ENCODE peak calls at places on chromosomes 16 and 17, in four cellular contexts. One of them, this sample, is unnamed.
A peak's percentile ranks its signal among the peaks of the same experiment; 100 is the strongest.

GRCh38 chr16:80526418-80527061 is 14.3 kb upstream of the DYNLRB2 start:
- DNase-seq in CD8-positive, alpha-beta T cell: peak; percentile 40
- DNase-seq in A549: peak; percentile 62
- DNase-seq in OCI-LY7: peak; percentile 64
- DNase-seq in this sample: peak; percentile 64

GRCh38 chr16:89115216-89115949 is 21.7 kb downstream of the ACSF3 start:
- DNase-seq in CD8-positive, alpha-beta T cell: peak; percentile 81
- DNase-seq in A549: no peak
- DNase-seq in OCI-LY7: peak; percentile 91
- DNase-seq in this sample: no peak

GRCh38 chr17:44038604-44039007 is 23.8 kb upstream of the TMEM101 start:
- DNase-seq in CD8-positive, alpha-beta T cell: no peak
- DNase-seq in A549: no peak
- DNase-seq in OCI-LY7: no peak
- DNase-seq in this sample: no peak

GRCh38 chr16:64478258-64478906 is 643.5 kb downstream of the CDH11 start:
- DNase-seq in A549: peak; percentile 11
- DNase-seq in CD8-positive, alpha-beta T cell: no peak
- DNase-seq in OCI-LY7: no peak
- DNase-seq in this sample: no peak

GRCh38 chr17:74134991-74135390 is 68.5 kb upstream of the RPL38 start:
- DNase-seq in OCI-LY7: no peak
- DNase-seq in CD8-positive, alpha-beta T cell: no peak
- DNase-seq in A549: no peak
- DNase-seq in this sample: no peak

GRCh38 chr16:28237754-28238357 is 26.1 kb upstream of the XPO6 start:
- DNase-seq in CD8-positive, alpha-beta T cell: no peak
- DNase-seq in OCI-LY7: peak; percentile 34
- DNase-seq in A549: peak; percentile 45
- DNase-seq in this sample: no peak

GRCh38 chr17:1995321-1996242 is 29.6 kb downstream of the RTN4RL1 start:
- DNase-seq in A549: no peak
- DNase-seq in CD8-positive, alpha-beta T cell: no peak
- DNase-seq in OCI-LY7: no peak
- DNase-seq in this sample: no peak

GRCh38 chr17:3882276-3882675 is 10.6 kb downstream of the CAMKK1 start:
- DNase-seq in CD8-positive, alpha-beta T cell: no peak
- DNase-seq in A549: no peak
- DNase-seq in OCI-LY7: no peak
- DNase-seq in this sample: no peak

GRCh38 chr16:740764-741505 is at the start of gene CIAO3:
- DNase-seq in OCI-LY7: peak; percentile 96
- DNase-seq in A549: peak; percentile 93
- DNase-seq in CD8-positive, alpha-beta T cell: peak; percentile 93
- DNase-seq in this sample: peak; percentile 92

GRCh38 chr17:19752216-19753048 is 4.3 kb upstream of the ALDH3A1 start:
- DNase-seq in OCI-LY7: no peak
- DNase-seq in CD8-positive, alpha-beta T cell: no peak
- DNase-seq in A549: peak; percentile 88
- DNase-seq in this sample: no peak

GRCh38 chr17:46160169-46160568 is 33.1 kb downstream of the KANSL1 start:
- DNase-seq in A549: no peak
- DNase-seq in CD8-positive, alpha-beta T cell: no peak
- DNase-seq in OCI-LY7: no peak
- DNase-seq in this sample: no peak

GRCh38 chr16:67719778-67720144 is 645 bp upstream of the GFOD2 start:
- DNase-seq in OCI-LY7: peak; percentile 40
- DNase-seq in CD8-positive, alpha-beta T cell: no peak
- DNase-seq in A549: peak; percentile 21
- DNase-seq in this sample: peak; percentile 44

GRCh38 chr17:81167638-81168037 is 1.6 kb upstream of the AATK start:
- DNase-seq in CD8-positive, alpha-beta T cell: no peak
- DNase-seq in OCI-LY7: no peak
- DNase-seq in A549: no peak
- DNase-seq in this sample: no peak

GRCh38 chr16:88384222-88385111 is 1.7 kb downstream of the ZNF469 start:
- DNase-seq in OCI-LY7: no peak
- DNase-seq in A549: peak; percentile 30
- DNase-seq in CD8-positive, alpha-beta T cell: no peak
- DNase-seq in this sample: no peak

GRCh38 chr16:12995721-12996372 is 94.4 kb downstream of the SHISA9 start:
- DNase-seq in CD8-positive, alpha-beta T cell: no peak
- DNase-seq in OCI-LY7: no peak
- DNase-seq in A549: no peak
- DNase-seq in this sample: no peak

DNA sequence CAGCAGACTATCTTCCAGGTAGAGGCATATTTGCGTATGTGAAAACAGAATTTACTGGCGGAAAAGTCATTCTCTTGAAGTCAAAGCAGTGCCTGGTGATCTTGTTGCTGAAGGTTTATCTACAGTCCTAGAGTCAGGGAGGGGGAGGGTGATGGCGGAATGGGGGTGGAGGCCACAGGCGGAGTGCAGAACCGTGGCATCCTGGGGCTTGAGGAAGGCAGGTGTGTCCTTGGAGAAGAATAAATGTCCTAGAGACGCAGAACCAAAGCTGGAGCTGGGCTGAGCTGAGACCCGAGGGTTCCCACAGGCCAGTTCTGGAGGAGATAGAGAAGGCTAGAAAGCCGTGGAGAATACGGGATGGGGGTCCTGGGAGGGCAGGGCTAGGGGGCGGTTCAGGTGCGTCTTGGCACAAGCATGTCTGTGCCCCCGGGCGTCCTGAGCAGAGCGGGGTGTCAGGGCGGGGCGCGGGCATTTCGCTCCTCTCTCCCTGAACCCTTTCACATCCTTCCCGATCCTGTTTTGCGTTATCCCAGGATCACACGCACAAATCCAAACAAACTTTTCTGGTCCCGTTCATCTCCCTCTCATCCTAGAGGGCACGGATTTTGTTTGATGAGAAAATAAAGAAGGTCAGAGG is 76.9 kb upstream of the CREBBP start:
- DNase-seq in A549: no peak
- DNase-seq in OCI-LY7: no peak
- DNase-seq in CD8-positive, alpha-beta T cell: no peak
- DNase-seq in this sample: no peak
- H3K4me1 ChIP-seq in A549: peaks cover 5% of the 10 kb centered on the region
- H3K4me1 ChIP-seq in OCI-LY7: no peaks in the 10 kb centered on the region
- H3K4me1 ChIP-seq in CD8-positive, alpha-beta T cell: peaks cover 6% of the 10 kb centered on the region
- H3K4me1 ChIP-seq in this sample: peaks cover 24% of the 10 kb centered on the region

GRCh38 chr16:85304337-85304736 is 192.1 kb upstream of the CIBAR2 start:
- DNase-seq in A549: no peak
- DNase-seq in OCI-LY7: peak; percentile 89
- DNase-seq in CD8-positive, alpha-beta T cell: no peak
- DNase-seq in this sample: no peak
- H3K4me1 ChIP-seq in A549: peaks cover 15% of the 10 kb centered on the region
- H3K4me1 ChIP-seq in OCI-LY7: peaks cover 67% of the 10 kb centered on the region
- H3K4me1 ChIP-seq in CD8-positive, alpha-beta T cell: peaks cover 62% of the 10 kb centered on the region
- H3K4me1 ChIP-seq in this sample: peaks cover 29% of the 10 kb centered on the region

GRCh38 chr17:39199673-39199985 is 454 bp upstream of the RPL19 start:
- DNase-seq in CD8-positive, alpha-beta T cell: no peak
- DNase-seq in OCI-LY7: no peak
- DNase-seq in A549: no peak
- DNase-seq in this sample: no peak
- H3K4me1 ChIP-seq in CD8-positive, alpha-beta T cell: peaks cover 56% of the 10 kb centered on the region
- H3K4me1 ChIP-seq in OCI-LY7: peaks cover 73% of the 10 kb centered on the region
- H3K4me1 ChIP-seq in A549: peaks cover 48% of the 10 kb centered on the region
- H3K4me1 ChIP-seq in this sample: peaks cover 36% of the 10 kb centered on the region

GRCh38 chr16:46922239-46922638 is 38.1 kb downstream of the GPT2 start:
- DNase-seq in CD8-positive, alpha-beta T cell: no peak
- DNase-seq in A549: no peak
- DNase-seq in OCI-LY7: no peak
- DNase-seq in this sample: no peak

GRCh38 chr16:46920402-46921068 is 36.4 kb downstream of the GPT2 start:
- DNase-seq in A549: no peak
- DNase-seq in OCI-LY7: no peak
- DNase-seq in CD8-positive, alpha-beta T cell: no peak
- DNase-seq in this sample: no peak

GRCh38 chr16:46916980-46917379 is 32.8 kb downstream of the GPT2 start:
- DNase-seq in CD8-positive, alpha-beta T cell: no peak
- DNase-seq in A549: peak; percentile 18
- DNase-seq in OCI-LY7: peak; percentile 37
- DNase-seq in this sample: peak; percentile 27

GRCh38 chr16:46918400-46918799 is 34.2 kb downstream of the GPT2 start:
- DNase-seq in A549: no peak
- DNase-seq in OCI-LY7: no peak
- DNase-seq in CD8-positive, alpha-beta T cell: no peak
- DNase-seq in this sample: no peak

GRCh38 chr16:46918905-46919792 is 35.0 kb downstream of the GPT2 start:
- DNase-seq in CD8-positive, alpha-beta T cell: no peak
- DNase-seq in A549: no peak
- DNase-seq in OCI-LY7: peak; percentile 72
- DNase-seq in this sample: no peak
- H3K4me1 ChIP-seq in CD8-positive, alpha-beta T cell: no peaks in the 10 kb centered on the region
- H3K4me1 ChIP-seq in A549: no peaks in the 10 kb centered on the region
- H3K4me1 ChIP-seq in OCI-LY7: peaks cover 12% of the 10 kb centered on the region
- H3K4me1 ChIP-seq in this sample: no peaks in the 10 kb centered on the region

DNA sequence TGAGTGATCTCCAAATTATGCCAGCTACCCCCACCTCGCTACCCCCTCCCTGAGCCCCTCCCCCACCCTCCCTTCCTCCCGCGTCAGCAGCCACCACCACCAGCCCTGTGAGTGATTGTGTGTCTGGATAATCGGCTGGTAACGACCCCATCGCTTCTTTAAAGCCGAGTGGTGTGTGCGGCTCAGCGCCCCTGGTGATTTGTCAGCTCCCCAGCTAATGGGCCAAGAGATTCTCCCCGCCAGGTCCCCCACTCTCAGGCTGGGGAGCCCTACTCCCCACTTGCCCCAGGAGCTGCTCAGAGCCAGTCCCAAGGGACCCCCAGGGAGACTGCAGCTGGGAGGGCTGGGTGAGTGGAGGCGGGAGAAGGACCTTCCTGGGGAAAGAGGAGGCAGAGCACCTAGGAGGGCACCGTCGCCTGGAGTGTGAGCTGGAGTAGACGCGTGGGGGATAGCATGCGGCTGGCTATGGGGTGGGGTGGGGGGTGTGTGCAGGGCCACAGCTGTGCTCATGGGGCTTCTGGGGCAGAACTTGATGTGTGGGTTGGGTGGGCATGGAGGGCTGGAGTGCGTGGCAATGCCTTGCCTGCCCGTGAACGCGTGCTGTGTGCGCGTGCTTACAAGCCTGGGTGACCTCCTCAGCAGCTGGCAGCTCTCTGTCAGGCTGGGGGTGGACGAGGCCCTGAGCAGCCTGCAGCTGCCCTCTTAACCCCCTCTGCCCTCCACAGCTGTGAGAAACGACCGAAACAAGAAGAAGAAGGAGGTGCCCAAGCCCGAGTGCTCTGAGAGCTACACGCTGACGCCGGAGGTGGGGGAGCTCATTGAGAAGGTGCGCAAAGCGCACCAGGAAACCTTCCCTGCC is 13.1 kb downstream of the GJD3 start:
- DNase-seq in A549: no peak
- DNase-seq in OCI-LY7: no peak
- DNase-seq in CD8-positive, alpha-beta T cell: no peak
- DNase-seq in this sample: no peak
- H3K4me1 ChIP-seq in A549: peaks cover 85% of the 10 kb centered on the region
- H3K4me1 ChIP-seq in OCI-LY7: peaks cover 18% of the 10 kb centered on the region
- H3K4me1 ChIP-seq in CD8-positive, alpha-beta T cell: peaks cover 22% of the 10 kb centered on the region
- H3K4me1 ChIP-seq in this sample: peaks cover 50% of the 10 kb centered on the region

This sample was measured in A673.